ENCODE peak calls at places on chromosome 21, in seven cellular contexts. One of them, this sample, is unnamed.

GRCh38 chr21:25569711-25570110 is 37.6 kb downstream of the MRPL39 start:
- DNase-seq in CD8-positive, alpha-beta T cell: no peak
- DNase-seq in foreskin fibroblast: no peak
- DNase-seq in brain microvascular endothelial cell: no peak
- DNase-seq in LNCaP clone FGC: no peak
- DNase-seq in pancreas: no peak
- DNase-seq in adrenal gland: no peak
- DNase-seq in this sample: no peak

GRCh38 chr21:36791695-36792451 is 93.0 kb downstream of the SIM2 start:
- DNase-seq in pancreas: no peak
- DNase-seq in LNCaP clone FGC: no peak
- DNase-seq in CD8-positive, alpha-beta T cell: no peak
- DNase-seq in brain microvascular endothelial cell: no peak
- DNase-seq in foreskin fibroblast: no peak
- DNase-seq in adrenal gland: no peak
- DNase-seq in this sample: no peak

GRCh38 chr21:28521932-28522826 is 470.5 kb downstream of the LTN1 start:
- DNase-seq in brain microvascular endothelial cell: peak
- DNase-seq in adrenal gland: no peak
- DNase-seq in LNCaP clone FGC: no peak
- DNase-seq in foreskin fibroblast: peak
- DNase-seq in CD8-positive, alpha-beta T cell: no peak
- DNase-seq in pancreas: no peak
- DNase-seq in this sample: peak

GRCh38 chr21:43306911-43307676 is 119.8 kb downstream of the SIK1 start:
- DNase-seq in LNCaP clone FGC: no peak
- DNase-seq in brain microvascular endothelial cell: peak
- DNase-seq in CD8-positive, alpha-beta T cell: no peak
- DNase-seq in pancreas: no peak
- DNase-seq in foreskin fibroblast: peak
- DNase-seq in adrenal gland: peak
- DNase-seq in this sample: no peak

GRCh38 chr21:37551406-37552355 is 185.1 kb downstream of the DYRK1A start:
- DNase-seq in adrenal gland: no peak
- DNase-seq in brain microvascular endothelial cell: peak
- DNase-seq in pancreas: no peak
- DNase-seq in foreskin fibroblast: peak
- DNase-seq in LNCaP clone FGC: no peak
- DNase-seq in CD8-positive, alpha-beta T cell: no peak
- DNase-seq in this sample: no peak

GRCh38 chr21:45033791-45034555 is 40.4 kb upstream of the ADARB1 start:
- DNase-seq in brain microvascular endothelial cell: peak
- DNase-seq in LNCaP clone FGC: no peak
- DNase-seq in CD8-positive, alpha-beta T cell: no peak
- DNase-seq in pancreas: no peak
- DNase-seq in adrenal gland: peak
- DNase-seq in foreskin fibroblast: peak
- DNase-seq in this sample: peak

GRCh38 chr21:37452222-37452621 is 85.6 kb downstream of the DYRK1A start:
- DNase-seq in foreskin fibroblast: peak
- DNase-seq in brain microvascular endothelial cell: peak
- DNase-seq in pancreas: no peak
- DNase-seq in LNCaP clone FGC: no peak
- DNase-seq in CD8-positive, alpha-beta T cell: no peak
- DNase-seq in adrenal gland: no peak
- DNase-seq in this sample: peak

GRCh38 chr21:37503848-37504467 is 137.4 kb downstream of the DYRK1A start:
- DNase-seq in brain microvascular endothelial cell: peak
- DNase-seq in pancreas: no peak
- DNase-seq in foreskin fibroblast: peak
- DNase-seq in LNCaP clone FGC: no peak
- DNase-seq in CD8-positive, alpha-beta T cell: no peak
- DNase-seq in adrenal gland: no peak
- DNase-seq in this sample: peak

GRCh38 chr21:45012661-45013270 is 61.6 kb upstream of the ADARB1 start:
- DNase-seq in adrenal gland: no peak
- DNase-seq in LNCaP clone FGC: no peak
- DNase-seq in CD8-positive, alpha-beta T cell: no peak
- DNase-seq in pancreas: peak
- DNase-seq in brain microvascular endothelial cell: no peak
- DNase-seq in foreskin fibroblast: no peak
- DNase-seq in this sample: no peak

GRCh38 chr21:21737186-21737585 is 739.0 kb downstream of the NCAM2 start:
- DNase-seq in foreskin fibroblast: no peak
- DNase-seq in adrenal gland: no peak
- DNase-seq in CD8-positive, alpha-beta T cell: no peak
- DNase-seq in brain microvascular endothelial cell: no peak
- DNase-seq in LNCaP clone FGC: no peak
- DNase-seq in pancreas: no peak
- DNase-seq in this sample: no peak

GRCh38 chr21:22201669-22202068 is 1203.5 kb downstream of the NCAM2 start:
- DNase-seq in foreskin fibroblast: no peak
- DNase-seq in brain microvascular endothelial cell: no peak
- DNase-seq in CD8-positive, alpha-beta T cell: no peak
- DNase-seq in adrenal gland: no peak
- DNase-seq in pancreas: no peak
- DNase-seq in LNCaP clone FGC: no peak
- DNase-seq in this sample: no peak

GRCh38 chr21:27130152-27130551 is 163.3 kb upstream of the ADAMTS5 start:
- DNase-seq in adrenal gland: no peak
- DNase-seq in CD8-positive, alpha-beta T cell: no peak
- DNase-seq in pancreas: no peak
- DNase-seq in LNCaP clone FGC: no peak
- DNase-seq in foreskin fibroblast: no peak
- DNase-seq in brain microvascular endothelial cell: no peak
- DNase-seq in this sample: no peak

GRCh38 chr21:26546698-26547097 is 26.4 kb downstream of the CYYR1 start:
- DNase-seq in pancreas: no peak
- DNase-seq in brain microvascular endothelial cell: no peak
- DNase-seq in CD8-positive, alpha-beta T cell: no peak
- DNase-seq in LNCaP clone FGC: no peak
- DNase-seq in adrenal gland: peak
- DNase-seq in foreskin fibroblast: no peak
- DNase-seq in this sample: no peak

GRCh38 chr21:42799516-42799915 is 79.8 kb downstream of the WDR4 start:
- DNase-seq in LNCaP clone FGC: no peak
- DNase-seq in adrenal gland: no peak
- DNase-seq in pancreas: no peak
- DNase-seq in CD8-positive, alpha-beta T cell: no peak
- DNase-seq in foreskin fibroblast: no peak
- DNase-seq in brain microvascular endothelial cell: no peak
- DNase-seq in this sample: no peak

GRCh38 chr21:29300547-29301138 is 1.9 kb downstream of the BACH1 start:
- DNase-seq in adrenal gland: no peak
- DNase-seq in CD8-positive, alpha-beta T cell: no peak
- DNase-seq in brain microvascular endothelial cell: no peak
- DNase-seq in foreskin fibroblast: no peak
- DNase-seq in LNCaP clone FGC: no peak
- DNase-seq in pancreas: no peak
- DNase-seq in this sample: no peak

GRCh38 chr21:44516342-44516741 is 23.7 kb downstream of the KRTAP10-1 start:
- DNase-seq in adrenal gland: no peak
- DNase-seq in LNCaP clone FGC: no peak
- DNase-seq in brain microvascular endothelial cell: no peak
- DNase-seq in pancreas: peak
- DNase-seq in foreskin fibroblast: no peak
- DNase-seq in CD8-positive, alpha-beta T cell: no peak
- DNase-seq in this sample: no peak

GRCh38 chr21:31162827-31163226 is 124.6 kb upstream of the KRTAP19-8 start:
- DNase-seq in brain microvascular endothelial cell: peak
- DNase-seq in foreskin fibroblast: peak
- DNase-seq in LNCaP clone FGC: no peak
- DNase-seq in CD8-positive, alpha-beta T cell: no peak
- DNase-seq in pancreas: no peak
- DNase-seq in adrenal gland: no peak
- DNase-seq in this sample: no peak

GRCh38 chr21:43913928-43914327 is 48.9 kb downstream of the AGPAT3 start:
- DNase-seq in adrenal gland: peak
- DNase-seq in foreskin fibroblast: peak
- DNase-seq in CD8-positive, alpha-beta T cell: no peak
- DNase-seq in pancreas: no peak
- DNase-seq in LNCaP clone FGC: no peak
- DNase-seq in brain microvascular endothelial cell: peak
- DNase-seq in this sample: no peak

GRCh38 chr21:37071561-37072238 is 1.2 kb downstream of the PIGP start:
- DNase-seq in CD8-positive, alpha-beta T cell: no peak
- DNase-seq in adrenal gland: peak
- DNase-seq in brain microvascular endothelial cell: peak
- DNase-seq in LNCaP clone FGC: no peak
- DNase-seq in pancreas: no peak
- DNase-seq in foreskin fibroblast: peak
- DNase-seq in this sample: peak

GRCh38 chr21:31553926-31554325 is 105.6 kb upstream of the SOD1 start:
- DNase-seq in foreskin fibroblast: no peak
- DNase-seq in brain microvascular endothelial cell: no peak
- DNase-seq in CD8-positive, alpha-beta T cell: no peak
- DNase-seq in adrenal gland: no peak
- DNase-seq in LNCaP clone FGC: no peak
- DNase-seq in pancreas: no peak
- DNase-seq in this sample: no peak

GRCh38 chr21:31908106-31909031 is 35.5 kb downstream of the HUNK start:
- DNase-seq in LNCaP clone FGC: no peak
- DNase-seq in pancreas: peak
- DNase-seq in brain microvascular endothelial cell: no peak
- DNase-seq in CD8-positive, alpha-beta T cell: no peak
- DNase-seq in foreskin fibroblast: no peak
- DNase-seq in adrenal gland: no peak
- DNase-seq in this sample: peak

GRCh38 chr21:45109831-45110492 is 35.6 kb downstream of the ADARB1 start:
- DNase-seq in brain microvascular endothelial cell: peak
- DNase-seq in foreskin fibroblast: no peak
- DNase-seq in CD8-positive, alpha-beta T cell: no peak
- DNase-seq in pancreas: no peak
- DNase-seq in LNCaP clone FGC: no peak
- DNase-seq in adrenal gland: no peak
- DNase-seq in this sample: no peak

GRCh38 chr21:45834821-45835293 is 146.7 kb upstream of the COL6A1 start:
- DNase-seq in adrenal gland: no peak
- DNase-seq in LNCaP clone FGC: no peak
- DNase-seq in CD8-positive, alpha-beta T cell: no peak
- DNase-seq in pancreas: no peak
- DNase-seq in foreskin fibroblast: no peak
- DNase-seq in brain microvascular endothelial cell: no peak
- DNase-seq in this sample: no peak

DNA sequence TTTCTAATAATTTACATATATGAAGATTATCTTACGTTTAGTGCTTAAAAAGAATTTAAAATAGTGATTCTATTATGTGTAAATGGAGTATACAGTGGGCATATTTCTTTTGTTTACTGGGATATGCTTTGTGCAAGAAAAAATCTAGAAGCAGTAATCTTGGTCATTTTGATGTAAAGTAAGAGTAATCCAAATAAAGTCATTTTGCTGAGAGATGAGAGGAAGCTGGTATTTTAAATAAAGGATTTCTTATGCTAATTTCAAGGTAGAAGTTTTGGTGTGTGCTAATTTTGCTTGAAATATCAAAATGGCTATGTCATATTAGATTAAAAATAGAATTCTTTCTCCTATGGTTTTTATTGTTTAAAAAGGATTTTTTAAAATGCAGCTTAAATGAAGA is 574.4 kb downstream of the USP25 start:
- DNase-seq in adrenal gland: no peak
- DNase-seq in brain microvascular endothelial cell: no peak
- DNase-seq in LNCaP clone FGC: no peak
- DNase-seq in foreskin fibroblast: no peak
- DNase-seq in pancreas: no peak
- DNase-seq in CD8-positive, alpha-beta T cell: no peak
- DNase-seq in this sample: no peak
- H3K4me3 ChIP-seq in adrenal gland: no peak
- H3K4me3 ChIP-seq in brain microvascular endothelial cell: no peak
- H3K4me3 ChIP-seq in LNCaP clone FGC: peak
- H3K4me3 ChIP-seq in foreskin fibroblast: no peak
- H3K4me3 ChIP-seq in pancreas: no peak
- H3K4me3 ChIP-seq in CD8-positive, alpha-beta T cell: no peak
- H3K4me3 ChIP-seq in this sample: no peak

DNA sequence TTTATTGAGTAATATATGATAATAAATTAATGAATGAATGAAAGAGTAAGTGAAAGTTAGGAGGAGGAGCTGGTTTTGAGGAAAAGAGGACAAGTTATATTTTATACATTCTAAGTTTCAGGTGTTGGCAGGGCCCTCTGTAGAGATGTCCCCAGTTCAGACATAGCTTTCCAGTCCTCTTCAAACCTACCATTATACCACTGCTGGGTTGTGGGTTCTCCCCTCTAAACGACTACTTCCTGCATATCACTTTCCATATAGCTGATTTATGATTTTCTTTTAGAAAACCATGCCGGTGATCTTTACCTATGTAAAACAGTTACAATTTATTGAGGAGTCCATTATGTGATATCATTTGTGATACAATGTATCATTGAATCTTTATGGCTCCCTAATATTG is 116.9 kb downstream of the RUNX1 start:
- DNase-seq in pancreas: no peak
- DNase-seq in CD8-positive, alpha-beta T cell: no peak
- DNase-seq in foreskin fibroblast: no peak
- DNase-seq in brain microvascular endothelial cell: no peak
- DNase-seq in LNCaP clone FGC: no peak
- DNase-seq in adrenal gland: no peak
- DNase-seq in this sample: no peak
- TF ChIP-seq CTCF in pancreas: no peak
- TF ChIP-seq CTCF in CD8-positive, alpha-beta T cell: no peak
- TF ChIP-seq CTCF in foreskin fibroblast: no peak
- TF ChIP-seq CTCF in brain microvascular endothelial cell: no peak
- TF ChIP-seq CTCF in LNCaP clone FGC: no peak
- TF ChIP-seq CTCF in adrenal gland: no peak
- TF ChIP-seq CTCF in this sample: no peak

GRCh38 chr21:38831526-38832467 is 26.1 kb downstream of the ETS2 start:
- DNase-seq in foreskin fibroblast: peak
- DNase-seq in brain microvascular endothelial cell: peak
- DNase-seq in pancreas: no peak
- DNase-seq in adrenal gland: peak
- DNase-seq in LNCaP clone FGC: peak
- DNase-seq in CD8-positive, alpha-beta T cell: no peak
- DNase-seq in this sample: peak
- H3K4me3 ChIP-seq in foreskin fibroblast: no peak
- H3K4me3 ChIP-seq in brain microvascular endothelial cell: no peak
- H3K4me3 ChIP-seq in pancreas: no peak
- H3K4me3 ChIP-seq in adrenal gland: no peak
- H3K4me3 ChIP-seq in LNCaP clone FGC: no peak
- H3K4me3 ChIP-seq in CD8-positive, alpha-beta T cell: no peak
- H3K4me3 ChIP-seq in this sample: no peak

DNA sequence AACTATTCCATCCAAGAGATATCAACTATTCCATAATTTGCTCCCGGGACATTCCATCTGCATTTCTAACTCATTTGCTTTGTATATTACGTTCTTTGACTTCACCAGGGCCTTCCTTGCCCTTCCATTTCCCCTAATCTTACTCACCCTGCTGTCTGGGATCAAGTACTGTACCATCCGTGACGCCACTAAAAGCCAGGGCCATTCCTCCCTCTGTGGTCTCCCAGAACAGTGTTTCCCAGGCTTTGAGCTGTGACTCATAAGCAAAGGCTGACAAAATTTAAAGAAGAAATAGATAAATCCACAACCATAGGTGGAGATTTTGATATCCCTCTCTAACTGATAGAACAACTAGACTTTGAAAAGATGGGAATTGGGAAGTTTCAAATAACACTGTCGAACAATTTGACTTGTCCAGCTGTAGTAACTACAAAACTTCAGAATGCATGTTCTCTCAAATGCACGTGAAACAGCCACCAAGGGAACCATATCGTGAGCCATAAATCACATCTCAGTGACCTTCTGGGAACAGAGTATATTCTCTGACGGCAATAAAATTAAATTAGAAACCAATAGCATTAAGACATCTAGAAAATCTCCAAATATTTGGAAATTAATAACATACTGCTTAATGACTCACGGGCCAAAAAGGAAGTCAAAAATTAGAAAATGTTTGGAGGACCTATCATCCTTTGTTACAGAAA is 501.0 kb downstream of the SETD4 start:
- DNase-seq in foreskin fibroblast: peak
- DNase-seq in CD8-positive, alpha-beta T cell: no peak
- DNase-seq in LNCaP clone FGC: no peak
- DNase-seq in pancreas: no peak
- DNase-seq in brain microvascular endothelial cell: peak
- DNase-seq in adrenal gland: peak
- DNase-seq in this sample: peak
- TF ChIP-seq CTCF in foreskin fibroblast: no peak
- TF ChIP-seq CTCF in CD8-positive, alpha-beta T cell: no peak
- TF ChIP-seq CTCF in LNCaP clone FGC: no peak
- TF ChIP-seq CTCF in pancreas: no peak
- TF ChIP-seq CTCF in brain microvascular endothelial cell: peak
- TF ChIP-seq CTCF in adrenal gland: no peak
- TF ChIP-seq CTCF in this sample: peak